ENCODE peak calls at places on chromosome 15, in four cellular contexts. A is fibroblast of villous mesenchyme, Q is iPS-NIHi11, T is right cardiac atrium. O is an unnamed sample.
A peak's percentile ranks its signal among the peaks of the same experiment; 100 is the strongest.

GRCh38 chr15:84604804-84605203 is 4.0 kb downstream of the ZSCAN2 start:
- DNase-seq in A (peak; percentile 22), Q (no peak), T (no peak), O (no peak)

GRCh38 chr15:90982135-90982534 is 12.2 kb downstream of the PRC1 start:
- DNase-seq in A (peak; percentile 57), Q (no peak), T (no peak), O (peak; percentile 65)

GRCh38 chr15:49421991-49422390 is 1.1 kb upstream of the FGF7 start:
- DNase-seq in A (peak; percentile 77), Q (peak; percentile 35), T (peak; percentile 90), O (peak; percentile 80)

GRCh38 chr15:25796395-25796794 is 66.7 kb downstream of the ATP10A start:
- DNase-seq in A (no peak), Q (no peak), T (no peak), O (no peak)

GRCh38 chr15:61671736-61672135 is 388.5 kb downstream of the VPS13C start:
- DNase-seq in A (no peak), Q (no peak), T (peak; percentile 68), O (no peak)

GRCh38 chr15:87224409-87224808 is 1032.1 kb downstream of the NTRK3 start:
- DNase-seq in A (no peak), Q (no peak), T (no peak), O (no peak)

GRCh38 chr15:66132251-66132816 is 121.2 kb downstream of the MEGF11 start:
- DNase-seq in A (no peak), Q (no peak), T (peak; percentile 62), O (no peak)

GRCh38 chr15:29699791-29700190 is 122.5 kb downstream of the TJP1 start:
- DNase-seq in A (no peak), Q (no peak), T (no peak), O (no peak)

GRCh38 chr15:36797128-36797527 is 217.7 kb downstream of the CDIN1 start:
- DNase-seq in A (no peak), Q (no peak), T (no peak), O (no peak)

GRCh38 chr15:60695713-60696522 is 217.0 kb upstream of the ICE2 start:
- DNase-seq in A (no peak), Q (no peak), T (no peak), O (no peak)

GRCh38 chr15:33007295-33007855 is 187.1 kb downstream of the FMN1 start:
- DNase-seq in A (no peak), Q (peak; percentile 46), T (no peak), O (peak; percentile 88)

GRCh38 chr15:58065445-58066041 is at the start of gene ALDH1A2:
- DNase-seq in A (no peak), Q (peak; percentile 49), T (peak; percentile 89), O (no peak)

GRCh38 chr15:89326316-89326715 is 8.3 kb downstream of the POLG start:
- DNase-seq in A (no peak), Q (no peak), T (no peak), O (no peak)

GRCh38 chr15:88878720-88879184 is 16.6 kb downstream of the HAPLN3 start:
- DNase-seq in A (peak; percentile 60), Q (peak; percentile 88), T (peak; percentile 72), O (peak; percentile 66)

GRCh38 chr15:100537326-100537725 is 8.6 kb upstream of the CERS3 start:
- DNase-seq in A (no peak), Q (no peak), T (no peak), O (no peak)

GRCh38 chr15:91165850-91166249 is 65.8 kb downstream of the SV2B start:
- DNase-seq in A (no peak), Q (no peak), T (no peak), O (no peak)